ENCODE peak calls at places on chromosomes 4 and X, in six cellular contexts. One of them, this sample, is unnamed.

GRCh38 chr4:127103723-127104122 is 529.0 kb upstream of the INTU start:
- DNase-seq in stomach: no peak
- DNase-seq in fibroblast of pulmonary artery: peak
- DNase-seq in A673: no peak
- DNase-seq in neural progenitor cell: no peak
- DNase-seq in GM23248: no peak
- DNase-seq in this sample: no peak

GRCh38 chrX:74579597-74580209 is 34.7 kb downstream of the RLIM start:
- DNase-seq in stomach: no peak
- DNase-seq in fibroblast of pulmonary artery: no peak
- DNase-seq in A673: no peak
- DNase-seq in neural progenitor cell: no peak
- DNase-seq in GM23248: peak
- DNase-seq in this sample: no peak

GRCh38 chr4:83109480-83110221 is 4.9 kb downstream of the PLAC8 start:
- DNase-seq in stomach: peak
- DNase-seq in fibroblast of pulmonary artery: peak
- DNase-seq in A673: peak
- DNase-seq in neural progenitor cell: peak
- DNase-seq in GM23248: peak
- DNase-seq in this sample: peak

GRCh38 chr4:90159193-90159592 is 32.0 kb downstream of the CCSER1 start:
- DNase-seq in stomach: no peak
- DNase-seq in fibroblast of pulmonary artery: no peak
- DNase-seq in A673: no peak
- DNase-seq in neural progenitor cell: no peak
- DNase-seq in GM23248: peak
- DNase-seq in this sample: no peak

GRCh38 chrX:88886908-88887307 is 139.9 kb downstream of the CPXCR1 start:
- DNase-seq in stomach: peak
- DNase-seq in fibroblast of pulmonary artery: no peak
- DNase-seq in A673: no peak
- DNase-seq in neural progenitor cell: no peak
- DNase-seq in GM23248: no peak
- DNase-seq in this sample: no peak

GRCh38 chr4:138636791-138637190 is 378.8 kb upstream of the NOCT start:
- DNase-seq in stomach: no peak
- DNase-seq in fibroblast of pulmonary artery: no peak
- DNase-seq in A673: no peak
- DNase-seq in neural progenitor cell: no peak
- DNase-seq in GM23248: no peak
- DNase-seq in this sample: no peak

GRCh38 chrX:3094261-3094660 is 53.0 kb downstream of the ARSF start:
- DNase-seq in stomach: no peak
- DNase-seq in fibroblast of pulmonary artery: peak
- DNase-seq in A673: no peak
- DNase-seq in neural progenitor cell: no peak
- DNase-seq in GM23248: no peak
- DNase-seq in this sample: no peak

GRCh38 chr4:155009288-155009687 is 199.1 kb upstream of the NPY2R start:
- DNase-seq in stomach: no peak
- DNase-seq in fibroblast of pulmonary artery: no peak
- DNase-seq in A673: no peak
- DNase-seq in neural progenitor cell: no peak
- DNase-seq in GM23248: no peak
- DNase-seq in this sample: no peak

GRCh38 chrX:57156397-57157049 is 19.3 kb upstream of the SPIN2A start:
- DNase-seq in stomach: peak
- DNase-seq in fibroblast of pulmonary artery: peak
- DNase-seq in A673: peak
- DNase-seq in neural progenitor cell: peak
- DNase-seq in GM23248: peak
- DNase-seq in this sample: peak

GRCh38 chr4:88166608-88167007 is 8.2 kb upstream of the ABCG2 start:
- DNase-seq in stomach: no peak
- DNase-seq in fibroblast of pulmonary artery: no peak
- DNase-seq in A673: no peak
- DNase-seq in neural progenitor cell: no peak
- DNase-seq in GM23248: no peak
- DNase-seq in this sample: no peak

GRCh38 chrX:49230500-49231232 is 2.5 kb downstream of the CACNA1F start:
- DNase-seq in stomach: peak
- DNase-seq in fibroblast of pulmonary artery: no peak
- DNase-seq in A673: peak
- DNase-seq in neural progenitor cell: peak
- DNase-seq in GM23248: peak
- DNase-seq in this sample: peak

GRCh38 chr4:184815046-184815877 is 10.5 kb downstream of the ACSL1 start:
- DNase-seq in stomach: peak
- DNase-seq in fibroblast of pulmonary artery: peak
- DNase-seq in A673: peak
- DNase-seq in neural progenitor cell: peak
- DNase-seq in GM23248: peak
- DNase-seq in this sample: peak

GRCh38 chrX:151178746-151179145 is 2.4 kb downstream of the GPR50 start:
- DNase-seq in stomach: no peak
- DNase-seq in fibroblast of pulmonary artery: no peak
- DNase-seq in A673: no peak
- DNase-seq in neural progenitor cell: peak
- DNase-seq in GM23248: no peak
- DNase-seq in this sample: no peak

GRCh38 chrX:151176351-151176750 is at the start of gene GPR50:
- DNase-seq in stomach: no peak
- DNase-seq in fibroblast of pulmonary artery: no peak
- DNase-seq in A673: no peak
- DNase-seq in neural progenitor cell: peak
- DNase-seq in GM23248: no peak
- DNase-seq in this sample: no peak

GRCh38 chrX:151177141-151178027 is 1.0 kb downstream of the GPR50 start:
- DNase-seq in stomach: no peak
- DNase-seq in fibroblast of pulmonary artery: no peak
- DNase-seq in A673: no peak
- DNase-seq in neural progenitor cell: peak
- DNase-seq in GM23248: no peak
- DNase-seq in this sample: no peak

GRCh38 chrX:151175283-151176062 is 911 bp upstream of the GPR50 start:
- DNase-seq in stomach: no peak
- DNase-seq in fibroblast of pulmonary artery: no peak
- DNase-seq in A673: no peak
- DNase-seq in neural progenitor cell: peak
- DNase-seq in GM23248: no peak
- DNase-seq in this sample: no peak

GRCh38 chrX:151174581-151175282 is 1.7 kb upstream of the GPR50 start:
- DNase-seq in stomach: no peak
- DNase-seq in fibroblast of pulmonary artery: no peak
- DNase-seq in A673: no peak
- DNase-seq in neural progenitor cell: peak
- DNase-seq in GM23248: no peak
- DNase-seq in this sample: no peak
- H3K4me3 ChIP-seq in stomach: no peak
- H3K4me3 ChIP-seq in fibroblast of pulmonary artery: no peak
- H3K4me3 ChIP-seq in A673: no peak
- H3K4me3 ChIP-seq in neural progenitor cell: peak
- H3K4me3 ChIP-seq in GM23248: no peak
- H3K4me3 ChIP-seq in this sample: no peak

GRCh38 chr4:8554555-8555100 is 25.6 kb upstream of the GPR78 start:
- DNase-seq in stomach: no peak
- DNase-seq in fibroblast of pulmonary artery: no peak
- DNase-seq in A673: no peak
- DNase-seq in neural progenitor cell: no peak
- DNase-seq in GM23248: no peak
- DNase-seq in this sample: no peak
- H3K4me3 ChIP-seq in stomach: no peak
- H3K4me3 ChIP-seq in fibroblast of pulmonary artery: no peak
- H3K4me3 ChIP-seq in A673: no peak
- H3K4me3 ChIP-seq in neural progenitor cell: no peak
- H3K4me3 ChIP-seq in GM23248: no peak
- H3K4me3 ChIP-seq in this sample: no peak

GRCh38 chr4:60078984-60079383 is 1121.1 kb upstream of the ADGRL3 start:
- DNase-seq in stomach: no peak
- DNase-seq in fibroblast of pulmonary artery: no peak
- DNase-seq in A673: no peak
- DNase-seq in neural progenitor cell: no peak
- DNase-seq in GM23248: no peak
- DNase-seq in this sample: no peak
- H3K4me3 ChIP-seq in stomach: no peak
- H3K4me3 ChIP-seq in fibroblast of pulmonary artery: no peak
- H3K4me3 ChIP-seq in A673: no peak
- H3K4me3 ChIP-seq in neural progenitor cell: no peak
- H3K4me3 ChIP-seq in GM23248: no peak
- H3K4me3 ChIP-seq in this sample: no peak

DNA sequence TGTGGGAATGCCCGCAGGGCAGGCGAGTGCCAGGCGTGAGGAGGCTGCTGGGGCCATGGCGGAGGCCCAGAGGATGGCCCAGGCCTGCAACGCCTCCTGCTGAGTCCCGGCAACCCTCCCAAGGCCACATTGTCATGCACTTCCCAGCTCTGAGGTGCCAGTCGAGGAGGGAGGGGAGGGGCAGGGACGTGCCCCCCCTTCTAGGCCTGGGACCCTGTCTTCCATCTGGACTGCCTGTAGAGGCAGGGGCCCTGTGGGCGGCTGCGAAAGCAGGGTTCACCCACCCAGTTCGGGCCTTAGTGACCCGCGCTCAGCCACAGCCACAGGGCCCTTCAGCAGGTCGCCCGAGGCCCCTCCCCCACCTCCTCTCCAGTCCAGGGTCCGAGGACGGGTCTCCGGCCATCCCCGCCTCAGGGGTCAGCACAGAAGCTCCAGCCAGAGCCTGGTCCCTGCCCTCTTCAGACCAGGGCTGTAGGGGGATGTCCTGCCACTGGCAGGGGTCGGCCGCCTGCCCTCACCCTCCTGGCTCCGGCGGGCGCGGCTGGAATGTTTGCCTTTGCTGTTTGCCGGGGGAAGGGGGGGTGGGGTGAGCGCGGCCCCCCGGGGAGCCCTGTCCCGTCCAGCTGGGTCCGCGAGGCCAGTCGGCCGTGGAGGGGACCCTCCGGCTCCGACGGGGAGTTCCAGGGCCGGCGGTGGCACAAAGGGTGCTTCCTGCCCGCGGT is 26.6 kb upstream of the FGFR3 start:
- DNase-seq in stomach: no peak
- DNase-seq in fibroblast of pulmonary artery: no peak
- DNase-seq in A673: no peak
- DNase-seq in neural progenitor cell: peak
- DNase-seq in GM23248: no peak
- DNase-seq in this sample: no peak
- H3K4me3 ChIP-seq in stomach: peak
- H3K4me3 ChIP-seq in fibroblast of pulmonary artery: no peak
- H3K4me3 ChIP-seq in A673: peak
- H3K4me3 ChIP-seq in neural progenitor cell: peak
- H3K4me3 ChIP-seq in GM23248: no peak
- H3K4me3 ChIP-seq in this sample: peak

GRCh38 chrX:53088136-53088974 is 5.6 kb upstream of the KANTR start:
- DNase-seq in stomach: peak
- DNase-seq in fibroblast of pulmonary artery: peak
- DNase-seq in A673: peak
- DNase-seq in neural progenitor cell: peak
- DNase-seq in GM23248: peak
- DNase-seq in this sample: peak
- H3K4me3 ChIP-seq in stomach: peak
- H3K4me3 ChIP-seq in fibroblast of pulmonary artery: peak
- H3K4me3 ChIP-seq in A673: peak
- H3K4me3 ChIP-seq in neural progenitor cell: peak
- H3K4me3 ChIP-seq in GM23248: peak
- H3K4me3 ChIP-seq in this sample: peak

GRCh38 chr4:113147498-113148231 is 98.2 kb downstream of the ANK2 start:
- DNase-seq in stomach: no peak
- DNase-seq in fibroblast of pulmonary artery: no peak
- DNase-seq in A673: no peak
- DNase-seq in neural progenitor cell: no peak
- DNase-seq in GM23248: peak
- DNase-seq in this sample: no peak
- H3K4me3 ChIP-seq in stomach: peak
- H3K4me3 ChIP-seq in fibroblast of pulmonary artery: no peak
- H3K4me3 ChIP-seq in A673: no peak
- H3K4me3 ChIP-seq in neural progenitor cell: no peak
- H3K4me3 ChIP-seq in GM23248: peak
- H3K4me3 ChIP-seq in this sample: peak

GRCh38 chr4:102501176-102501634 is at the start of gene NFKB1:
- DNase-seq in stomach: peak
- DNase-seq in fibroblast of pulmonary artery: peak
- DNase-seq in A673: peak
- DNase-seq in neural progenitor cell: peak
- DNase-seq in GM23248: peak
- DNase-seq in this sample: peak

GRCh38 chr4:102500371-102501175 is 586 bp upstream of the NFKB1 start:
- DNase-seq in stomach: peak
- DNase-seq in fibroblast of pulmonary artery: peak
- DNase-seq in A673: peak
- DNase-seq in neural progenitor cell: peak
- DNase-seq in GM23248: peak
- DNase-seq in this sample: peak

GRCh38 chr4:102503831-102504786 is 3.0 kb downstream of the NFKB1 start:
- DNase-seq in stomach: no peak
- DNase-seq in fibroblast of pulmonary artery: no peak
- DNase-seq in A673: no peak
- DNase-seq in neural progenitor cell: no peak
- DNase-seq in GM23248: no peak
- DNase-seq in this sample: no peak

GRCh38 chr4:102503301-102503746 is 2.2 kb downstream of the NFKB1 start:
- DNase-seq in stomach: no peak
- DNase-seq in fibroblast of pulmonary artery: no peak
- DNase-seq in A673: no peak
- DNase-seq in neural progenitor cell: no peak
- DNase-seq in GM23248: no peak
- DNase-seq in this sample: no peak

DNA sequence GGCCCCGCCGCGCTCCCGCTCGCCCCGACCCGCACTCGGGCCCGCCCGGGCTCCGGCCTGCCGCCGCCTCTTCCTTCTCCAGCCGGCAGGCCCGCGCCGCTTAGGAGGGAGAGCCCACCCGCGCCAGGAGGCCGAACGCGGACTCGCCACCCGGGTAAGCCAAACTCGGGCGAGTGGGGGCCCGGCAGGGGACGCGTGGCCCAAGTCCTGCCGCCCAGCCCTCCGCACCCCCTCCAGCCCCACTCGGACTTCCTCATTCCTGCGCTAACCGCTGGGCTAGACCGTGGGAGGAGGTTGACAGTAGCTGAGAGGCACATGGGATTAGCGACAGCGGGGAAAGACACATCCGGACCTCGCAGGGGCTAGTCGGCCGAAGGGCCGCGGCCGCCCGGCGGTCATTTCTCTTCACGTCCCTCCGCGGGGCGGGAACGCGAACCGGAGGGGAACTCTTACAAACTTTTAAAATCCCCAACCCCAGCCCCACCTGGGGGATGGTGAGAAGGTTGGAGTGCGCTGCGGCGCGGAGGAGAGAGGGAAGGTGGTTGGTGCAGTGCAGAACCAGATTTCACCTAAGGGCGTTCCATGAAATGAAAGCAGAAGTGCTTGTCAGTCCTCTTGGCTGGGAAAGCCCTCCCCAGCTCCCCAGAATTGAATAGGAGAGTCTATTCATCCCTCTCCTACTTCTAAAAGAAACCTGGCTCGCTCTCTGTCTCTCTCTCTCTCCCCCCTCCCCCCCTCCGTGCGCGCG is 650 bp downstream of the NFKB1 start:
- DNase-seq in stomach: peak
- DNase-seq in fibroblast of pulmonary artery: peak
- DNase-seq in A673: peak
- DNase-seq in neural progenitor cell: peak
- DNase-seq in GM23248: peak
- DNase-seq in this sample: peak
- H3K4me3 ChIP-seq in stomach: peak
- H3K4me3 ChIP-seq in fibroblast of pulmonary artery: peak
- H3K4me3 ChIP-seq in A673: peak
- H3K4me3 ChIP-seq in neural progenitor cell: peak
- H3K4me3 ChIP-seq in GM23248: peak
- H3K4me3 ChIP-seq in this sample: peak

This sample was measured in Peyer's patch.